ENCODE peak calls at places on chromosomes 16 and 17, in six cellular contexts. S is BE2C, J is BJ, M is mammary epithelial cell, Z is AG04449, H is adrenal gland. W is an unnamed sample.

GRCh38 chr16:69077251-69077650 is 28.2 kb upstream of the HAS3 start:
- DNase-seq in S (no peak), J (no peak), M (peak), Z (no peak), H (no peak), W (peak)

GRCh38 chr16:29821663-29822115 is 1.4 kb downstream of the MVP start:
- DNase-seq in S (no peak), J (peak), M (peak), Z (no peak), H (peak), W (peak)

GRCh38 chr17:14469971-14470370 is 169.1 kb downstream of the HS3ST3B1 start:
- DNase-seq in S (no peak), J (no peak), M (no peak), Z (no peak), H (no peak), W (no peak)

GRCh38 chr17:47726796-47727703 is 6.0 kb upstream of the TBX21 start:
- DNase-seq in S (no peak), J (no peak), M (no peak), Z (no peak), H (no peak), W (no peak)

GRCh38 chr16:31700200-31700529 is 172.5 kb downstream of the AHSP start:
- DNase-seq in S (peak), J (no peak), M (no peak), Z (no peak), H (no peak), W (no peak)

GRCh38 chr16:71499775-71500364 is 10.7 kb upstream of the ZNF19 start:
- DNase-seq in S (peak), J (no peak), M (peak), Z (no peak), H (peak), W (peak)

GRCh38 chr16:79560923-79561322 is 39.6 kb downstream of the MAF start:
- DNase-seq in S (no peak), J (no peak), M (no peak), Z (no peak), H (no peak), W (no peak)

GRCh38 chr17:798246-798645 is 16.1 kb downstream of the MRM3 start:
- DNase-seq in S (no peak), J (no peak), M (no peak), Z (no peak), H (no peak), W (no peak)

GRCh38 chr16:71840052-71840451 is 5.7 kb upstream of the ATXN1L start:
- DNase-seq in S (no peak), J (peak), M (no peak), Z (peak), H (no peak), W (no peak)

GRCh38 chr17:80218391-80218790 is 1.7 kb downstream of the SGSH start:
- DNase-seq in S (no peak), J (no peak), M (no peak), Z (no peak), H (no peak), W (no peak)

GRCh38 chr16:11621920-11622651 is 35.4 kb upstream of the LITAF start:
- DNase-seq in S (no peak), J (no peak), M (no peak), Z (no peak), H (no peak), W (no peak)

GRCh38 chr16:65489531-65490023 is 367.7 kb upstream of the CDH11 start:
- DNase-seq in S (peak), J (no peak), M (no peak), Z (no peak), H (no peak), W (no peak)

GRCh38 chr16:12300946-12301500 is 324.5 kb downstream of the SNX29 start:
- DNase-seq in S (no peak), J (no peak), M (peak), Z (no peak), H (no peak), W (no peak)

GRCh38 chr17:68291836-68292688 is 767 bp downstream of the ARSG start:
- DNase-seq in S (peak), J (no peak), M (peak), Z (no peak), H (peak), W (no peak)

GRCh38 chr16:54286330-54287017 is at the start of gene IRX3:
- DNase-seq in S (peak), J (peak), M (peak), Z (peak), H (peak), W (no peak)

GRCh38 chr16:26149661-26150060 is 457.9 kb downstream of the HS3ST4 start:
- DNase-seq in S (no peak), J (no peak), M (no peak), Z (no peak), H (no peak), W (no peak)

GRCh38 chr17:47882247-47882646 is 13.8 kb upstream of the SP2 start:
- DNase-seq in S (no peak), J (peak), M (peak), Z (no peak), H (peak), W (no peak)

GRCh38 chr17:2844386-2844785 is 48.1 kb downstream of the RAP1GAP2 start:
- DNase-seq in S (no peak), J (no peak), M (no peak), Z (no peak), H (no peak), W (no peak)

GRCh38 chr17:56815711-56816110 is 18.0 kb downstream of the C17orf67 start:
- DNase-seq in S (no peak), J (no peak), M (no peak), Z (peak), H (no peak), W (no peak)

GRCh38 chr17:48102700-48103378 is 1.6 kb upstream of the CBX1 start:
- DNase-seq in S (no peak), J (no peak), M (no peak), Z (no peak), H (peak), W (no peak)

GRCh38 chr16:86020971-86021370 is 122.0 kb downstream of the IRF8 start:
- DNase-seq in S (no peak), J (no peak), M (no peak), Z (no peak), H (no peak), W (no peak)

GRCh38 chr16:64481497-64481896 is 640.4 kb downstream of the CDH11 start:
- DNase-seq in S (peak), J (no peak), M (no peak), Z (no peak), H (no peak), W (no peak)

GRCh38 chr16:64475627-64476351 is 646.1 kb downstream of the CDH11 start:
- DNase-seq in S (no peak), J (no peak), M (no peak), Z (no peak), H (no peak), W (no peak)

GRCh38 chr16:64478258-64478906 is 643.5 kb downstream of the CDH11 start:
- DNase-seq in S (no peak), J (peak), M (no peak), Z (peak), H (peak), W (no peak)
- H3K4me3 ChIP-seq in S (no peak), J (no peak), M (no peak), Z (no peak), H (no peak), W (no peak)

GRCh38 chr16:456891-457483 is 31.5 kb downstream of the RAB11FIP3 start:
- DNase-seq in S (no peak), J (no peak), M (no peak), Z (no peak), H (peak), W (no peak)
- TF ChIP-seq CTCF in S (no peak), J (no peak), M (no peak), Z (no peak), H (no peak), W (no peak)

DNA sequence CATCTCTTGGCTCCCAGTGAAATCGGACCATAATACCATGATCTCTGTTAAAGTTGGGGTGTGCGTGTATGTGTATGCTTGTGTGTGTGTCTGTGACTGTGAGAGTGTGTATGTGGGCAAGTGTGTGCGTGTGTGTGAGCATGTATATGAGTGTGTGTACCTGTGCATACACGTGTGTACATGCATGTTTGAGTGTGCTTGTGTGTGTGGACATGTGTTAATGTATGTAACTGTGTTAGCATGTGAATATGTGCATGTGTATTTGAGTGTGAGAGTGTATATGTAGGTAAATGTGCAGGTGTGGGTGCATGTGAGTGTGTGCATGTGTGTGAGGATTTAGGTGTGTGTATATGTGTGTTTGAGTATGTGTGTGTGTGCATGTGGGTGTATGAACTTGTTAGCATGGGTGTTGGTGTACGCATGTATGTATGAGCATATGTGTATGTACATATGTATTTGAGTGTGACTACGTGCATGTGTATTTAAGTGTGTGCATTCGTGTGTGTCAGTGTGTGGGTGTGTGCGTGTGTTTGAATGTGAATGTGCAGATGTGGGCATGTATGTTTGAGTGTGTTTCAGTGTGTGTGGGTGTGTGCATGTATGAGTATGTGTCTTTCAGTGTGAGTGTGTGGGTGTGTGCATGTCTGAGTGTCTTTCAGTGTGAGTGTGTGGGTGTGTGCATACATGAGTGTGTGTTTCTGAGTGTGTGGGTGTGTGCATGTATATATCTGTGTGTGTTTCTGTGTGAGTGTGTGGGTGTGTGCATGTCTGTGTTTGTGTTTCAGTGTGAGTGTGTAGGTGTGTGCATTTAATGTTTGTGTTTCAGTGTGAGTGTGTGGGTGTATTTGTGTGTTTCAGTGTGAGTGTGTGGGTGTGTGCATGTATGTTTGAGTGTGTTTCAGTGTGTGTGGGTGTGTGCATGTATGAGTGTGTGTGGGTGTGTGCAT is 183.2 kb downstream of the SOX9 start:
- DNase-seq in S (no peak), J (no peak), M (no peak), Z (no peak), H (no peak), W (no peak)
- H3K4me3 ChIP-seq in S (no peak), J (no peak), M (no peak), Z (no peak), H (no peak), W (no peak)

GRCh38 chr16:81006472-81007311 is at the start of the genes CENPN and CMC2:
- DNase-seq in S (peak), J (peak), M (peak), Z (peak), H (peak), W (peak)
- TF ChIP-seq CTCF in S (no peak), J (no peak), M (no peak), Z (no peak), H (peak), W (no peak)

DNA sequence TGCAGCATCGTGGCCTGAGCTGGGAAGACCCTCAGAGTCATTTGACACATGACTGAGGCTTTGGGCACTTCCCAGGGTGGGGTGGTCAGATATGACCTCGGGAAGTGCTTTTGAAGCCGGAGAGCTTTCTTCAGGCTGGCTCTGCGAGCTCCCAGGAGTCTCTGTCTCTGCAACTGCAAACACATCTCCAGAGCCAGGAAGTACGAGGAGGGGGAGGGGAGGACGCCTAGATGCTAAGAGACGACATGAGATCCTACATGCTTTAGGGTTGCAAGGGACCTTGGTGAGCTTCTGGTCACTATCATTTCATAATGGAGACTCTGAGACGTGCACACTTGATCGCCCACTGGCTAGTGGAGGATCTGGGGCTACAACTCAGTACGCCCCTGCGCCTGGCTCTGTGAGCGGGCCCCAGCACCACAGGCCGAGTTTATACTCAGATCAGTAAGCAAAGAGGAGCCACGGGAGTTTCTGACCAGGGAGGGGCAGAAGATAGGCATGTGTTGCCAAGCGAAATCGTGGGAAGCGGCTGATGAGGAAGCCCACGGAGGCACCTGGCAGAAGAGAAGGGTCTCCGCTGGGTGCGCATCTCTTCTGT is 527 bp upstream of the MGAT5B start:
- DNase-seq in S (peak), J (no peak), M (peak), Z (no peak), H (no peak), W (no peak)
- H3K4me3 ChIP-seq in S (peak), J (no peak), M (no peak), Z (peak), H (no peak), W (no peak)

DNA sequence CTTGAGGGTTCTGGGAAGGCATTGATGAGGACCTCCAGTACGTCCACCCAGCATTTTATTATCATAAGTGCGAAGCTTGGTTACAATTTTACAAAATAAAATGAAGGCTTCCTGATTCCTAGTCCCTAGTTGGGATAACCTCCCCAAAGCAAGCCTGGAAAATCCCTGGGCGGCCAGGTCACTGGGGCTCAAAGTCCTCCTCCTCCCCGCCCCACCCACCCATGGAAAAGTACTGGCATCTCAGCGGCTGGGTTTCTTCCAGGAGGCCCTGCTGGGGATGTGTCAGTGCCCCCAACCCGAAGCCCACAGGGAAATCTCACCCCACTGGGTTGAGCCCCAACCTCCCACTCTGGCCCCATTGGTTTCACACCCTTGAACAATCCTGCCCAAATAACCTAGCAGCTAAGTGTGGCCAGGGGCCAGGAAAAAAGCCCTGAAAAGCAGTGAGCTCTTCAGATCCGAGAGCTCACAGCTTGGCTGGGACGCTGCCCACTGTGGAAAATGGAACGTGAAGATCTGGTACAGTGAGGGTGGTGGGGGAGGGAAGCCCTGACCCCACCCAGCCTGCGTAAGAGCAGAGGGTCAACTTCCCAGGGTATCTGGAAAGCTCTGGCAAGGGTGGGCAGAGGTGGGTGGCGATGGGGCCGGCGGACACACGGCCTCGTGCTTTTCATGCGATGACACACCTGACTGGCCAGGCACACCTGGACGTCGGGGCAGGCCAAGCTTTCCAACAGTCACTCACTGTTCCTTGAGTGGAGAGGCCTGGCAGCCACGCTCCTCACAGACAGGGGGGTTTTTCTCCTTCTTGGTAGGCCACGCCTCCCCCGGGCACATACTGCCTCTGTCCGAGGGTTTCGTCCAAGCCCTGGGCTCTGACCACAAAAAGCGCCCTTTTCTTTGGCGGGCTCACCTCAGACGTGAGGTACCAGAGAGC is 324.5 kb downstream of the SOX9 start:
- DNase-seq in S (no peak), J (no peak), M (no peak), Z (no peak), H (no peak), W (no peak)
- TF ChIP-seq CTCF in S (no peak), J (no peak), M (no peak), Z (no peak), H (no peak), W (no peak)

GRCh38 chr16:3573146-3573815 is 3.9 kb downstream of the NLRC3 start:
- DNase-seq in S (no peak), J (no peak), M (no peak), Z (no peak), H (no peak), W (no peak)

GRCh38 chr16:3577302-3577752 is at the start of gene NLRC3:
- DNase-seq in S (no peak), J (no peak), M (no peak), Z (no peak), H (no peak), W (no peak)

GRCh38 chr16:3574195-3574594 is 3.0 kb downstream of the NLRC3 start:
- DNase-seq in S (no peak), J (no peak), M (no peak), Z (no peak), H (no peak), W (no peak)

GRCh38 chr16:3576211-3576610 is 992 bp downstream of the NLRC3 start:
- DNase-seq in S (no peak), J (no peak), M (no peak), Z (no peak), H (no peak), W (no peak)

DNA sequence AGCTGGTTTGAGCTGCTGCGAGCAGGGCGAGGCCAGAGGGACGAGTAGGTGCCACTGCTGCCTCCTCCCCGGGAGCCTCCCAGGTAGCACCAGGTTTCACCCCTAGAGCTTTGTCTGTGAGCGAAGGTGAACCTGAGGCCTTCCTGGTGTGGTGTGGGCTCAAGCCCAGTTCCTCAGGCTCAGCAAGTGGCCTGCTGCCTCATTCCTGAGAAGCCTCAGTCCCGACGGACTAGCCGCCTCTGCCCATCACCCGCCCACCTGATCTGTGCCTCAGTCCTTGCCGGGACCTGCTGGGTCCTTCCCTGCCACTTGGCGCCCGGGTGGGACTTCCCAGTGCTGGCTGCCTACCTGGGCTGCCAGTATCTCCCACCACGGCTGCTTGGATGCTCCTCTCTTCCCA is 1.7 kb downstream of the NLRC3 start:
- DNase-seq in S (no peak), J (no peak), M (no peak), Z (no peak), H (no peak), W (no peak)
- H3K4me3 ChIP-seq in S (no peak), J (no peak), M (no peak), Z (no peak), H (no peak), W (no peak)

GRCh38 chr16:3147757-3148104 is 12.9 kb downstream of the ZNF213 start:
- DNase-seq in S (no peak), J (no peak), M (no peak), Z (no peak), H (no peak), W (no peak)

GRCh38 chr16:3150346-3151218 is 15.8 kb downstream of the ZNF213 start:
- DNase-seq in S (peak), J (peak), M (peak), Z (no peak), H (peak), W (peak)

GRCh38 chr16:3149193-3149530 is 14.3 kb downstream of the ZNF213 start:
- DNase-seq in S (no peak), J (no peak), M (no peak), Z (no peak), H (no peak), W (no peak)

GRCh38 chr16:3148256-3149192 is 13.7 kb downstream of the ZNF213 start:
- DNase-seq in S (no peak), J (no peak), M (no peak), Z (no peak), H (no peak), W (no peak)

GRCh38 chr16:3149630-3150345 is 15.0 kb downstream of the ZNF213 start:
- DNase-seq in S (peak), J (no peak), M (no peak), Z (no peak), H (peak), W (no peak)
- TF ChIP-seq CTCF in S (peak), J (peak), M (peak), Z (peak), H (no peak), W (peak)